ENCODE peak calls at places on chromosomes 1 and 21, in four cellular contexts. One of them, this sample, is unnamed. For H3K4me1, the result is how much of the 10 kb centered on the place peaks cover.

GRCh38 chr1:93338426-93338825 is 7.3 kb upstream of the DR1 start:
- DNase-seq in psoas muscle: no peak
- DNase-seq in HCT116: peak
- DNase-seq in mesendoderm: no peak
- DNase-seq in this sample: peak

GRCh38 chr21:36882776-36883175 is 83.7 kb downstream of the HLCS start:
- DNase-seq in mesendoderm: no peak
- DNase-seq in psoas muscle: no peak
- DNase-seq in HCT116: no peak
- DNase-seq in this sample: peak

GRCh38 chr21:45822429-45823099 is 159.0 kb upstream of the COL6A1 start:
- DNase-seq in mesendoderm: peak
- DNase-seq in HCT116: no peak
- DNase-seq in psoas muscle: no peak
- DNase-seq in this sample: no peak

GRCh38 chr1:245614986-245615385 is 460.2 kb downstream of the KIF26B start:
- DNase-seq in HCT116: no peak
- DNase-seq in mesendoderm: no peak
- DNase-seq in psoas muscle: no peak
- DNase-seq in this sample: no peak

GRCh38 chr1:176374967-176375569 is 87.9 kb upstream of the PAPPA2 start:
- DNase-seq in psoas muscle: peak
- DNase-seq in HCT116: peak
- DNase-seq in mesendoderm: peak
- DNase-seq in this sample: peak

GRCh38 chr1:39409055-39409816 is 82.2 kb upstream of the BMP8A start:
- DNase-seq in mesendoderm: peak
- DNase-seq in psoas muscle: peak
- DNase-seq in HCT116: no peak
- DNase-seq in this sample: peak

GRCh38 chr1:33586111-33586510 is 113.7 kb downstream of the ZSCAN20 start:
- DNase-seq in psoas muscle: no peak
- DNase-seq in mesendoderm: no peak
- DNase-seq in HCT116: peak
- DNase-seq in this sample: no peak

GRCh38 chr1:96374076-96374762 is 347.4 kb upstream of the PTBP2 start:
- DNase-seq in psoas muscle: no peak
- DNase-seq in HCT116: no peak
- DNase-seq in mesendoderm: no peak
- DNase-seq in this sample: no peak

GRCh38 chr1:11804666-11805453 is 904 bp downstream of the MTHFR start:
- DNase-seq in mesendoderm: peak
- DNase-seq in psoas muscle: peak
- DNase-seq in HCT116: no peak
- DNase-seq in this sample: no peak

GRCh38 chr1:167221804-167222610 is 1.3 kb downstream of the POU2F1 start:
- DNase-seq in mesendoderm: peak
- DNase-seq in HCT116: peak
- DNase-seq in psoas muscle: peak
- DNase-seq in this sample: peak

GRCh38 chr1:44568128-44568900 is 106.0 kb downstream of the TMEM53 start:
- DNase-seq in psoas muscle: no peak
- DNase-seq in HCT116: no peak
- DNase-seq in mesendoderm: peak
- DNase-seq in this sample: no peak

GRCh38 chr1:219385786-219386427 is 212.2 kb downstream of the LYPLAL1 start:
- DNase-seq in HCT116: peak
- DNase-seq in mesendoderm: peak
- DNase-seq in psoas muscle: peak
- DNase-seq in this sample: peak

GRCh38 chr1:40385437-40386310 is 12.1 kb downstream of the SMAP2 start:
- DNase-seq in mesendoderm: no peak
- DNase-seq in psoas muscle: no peak
- DNase-seq in HCT116: no peak
- DNase-seq in this sample: no peak

GRCh38 chr1:87560961-87561360 is 232.3 kb downstream of the LMO4 start:
- DNase-seq in mesendoderm: no peak
- DNase-seq in HCT116: no peak
- DNase-seq in psoas muscle: no peak
- DNase-seq in this sample: no peak

GRCh38 chr21:45270306-45270821 is 17.3 kb downstream of the POFUT2 start:
- DNase-seq in mesendoderm: peak
- DNase-seq in psoas muscle: no peak
- DNase-seq in HCT116: no peak
- DNase-seq in this sample: peak

GRCh38 chr1:44031051-44031899 is at the start of gene SLC6A9:
- DNase-seq in HCT116: no peak
- DNase-seq in psoas muscle: peak
- DNase-seq in mesendoderm: peak
- DNase-seq in this sample: no peak

GRCh38 chr1:223203694-223204093 is 60.6 kb upstream of the TLR5 start:
- DNase-seq in HCT116: no peak
- DNase-seq in psoas muscle: no peak
- DNase-seq in mesendoderm: peak
- DNase-seq in this sample: no peak

GRCh38 chr1:30759718-30760281 is 2.2 kb upstream of the LAPTM5 start:
- DNase-seq in mesendoderm: no peak
- DNase-seq in HCT116: no peak
- DNase-seq in psoas muscle: no peak
- DNase-seq in this sample: no peak

GRCh38 chr1:183804382-183804781 is 538 bp upstream of the RGL1 start:
- DNase-seq in mesendoderm: peak
- DNase-seq in HCT116: no peak
- DNase-seq in psoas muscle: no peak
- DNase-seq in this sample: no peak

GRCh38 chr1:111855260-111855659 is 99.6 kb downstream of the DDX20 start:
- DNase-seq in psoas muscle: no peak
- DNase-seq in mesendoderm: peak
- DNase-seq in HCT116: no peak
- DNase-seq in this sample: no peak

GRCh38 chr1:120178799-120179419 is 2.6 kb upstream of the SEC22B start:
- DNase-seq in mesendoderm: peak
- DNase-seq in HCT116: no peak
- DNase-seq in psoas muscle: no peak
- DNase-seq in this sample: no peak

GRCh38 chr1:44084998-44085675 is 33.5 kb upstream of the KLF17 start:
- DNase-seq in HCT116: peak
- DNase-seq in psoas muscle: no peak
- DNase-seq in mesendoderm: peak
- DNase-seq in this sample: peak

GRCh38 chr1:98210064-98210463 is 289.2 kb upstream of the DPYD start:
- DNase-seq in HCT116: no peak
- DNase-seq in psoas muscle: no peak
- DNase-seq in mesendoderm: peak
- DNase-seq in this sample: peak

GRCh38 chr1:179121159-179121938 is 39.5 kb downstream of the TOR3A start:
- DNase-seq in mesendoderm: peak
- DNase-seq in HCT116: peak
- DNase-seq in psoas muscle: no peak
- DNase-seq in this sample: peak

GRCh38 chr1:157209514-157209913 is 71.3 kb upstream of the ETV3 start:
- DNase-seq in mesendoderm: no peak
- DNase-seq in psoas muscle: no peak
- DNase-seq in HCT116: no peak
- DNase-seq in this sample: no peak

GRCh38 chr1:80495806-80496205 is 1304.9 kb upstream of the ADGRL2 start:
- DNase-seq in HCT116: no peak
- DNase-seq in mesendoderm: no peak
- DNase-seq in psoas muscle: no peak
- DNase-seq in this sample: no peak

GRCh38 chr1:22625262-22625925 is 11.0 kb upstream of the C1QA start:
- DNase-seq in psoas muscle: no peak
- DNase-seq in mesendoderm: peak
- DNase-seq in HCT116: no peak
- DNase-seq in this sample: no peak

GRCh38 chr1:181143081-181143859 is 54.8 kb downstream of the IER5 start:
- DNase-seq in mesendoderm: no peak
- DNase-seq in psoas muscle: no peak
- DNase-seq in HCT116: no peak
- DNase-seq in this sample: no peak

GRCh38 chr1:34846265-34846664 is 13.3 kb downstream of the SMIM12 start:
- DNase-seq in HCT116: no peak
- DNase-seq in mesendoderm: no peak
- DNase-seq in psoas muscle: no peak
- DNase-seq in this sample: no peak

GRCh38 chr1:162094271-162094670 is 24.8 kb downstream of the NOS1AP start:
- DNase-seq in HCT116: no peak
- DNase-seq in psoas muscle: no peak
- DNase-seq in mesendoderm: no peak
- DNase-seq in this sample: no peak

GRCh38 chr1:168435439-168435838 is 108.4 kb downstream of the XCL2 start:
- DNase-seq in mesendoderm: no peak
- DNase-seq in psoas muscle: no peak
- DNase-seq in HCT116: no peak
- DNase-seq in this sample: no peak

GRCh38 chr1:168202941-168203654 is 22.7 kb upstream of the SFT2D2 start:
- DNase-seq in mesendoderm: peak
- DNase-seq in psoas muscle: peak
- DNase-seq in HCT116: no peak
- DNase-seq in this sample: no peak

GRCh38 chr1:234782821-234783220 is 172.8 kb upstream of the IRF2BP2 start:
- DNase-seq in HCT116: no peak
- DNase-seq in mesendoderm: peak
- DNase-seq in psoas muscle: no peak
- DNase-seq in this sample: peak

GRCh38 chr1:192225266-192225665 is 67.0 kb downstream of the RGS18 start:
- DNase-seq in HCT116: no peak
- DNase-seq in mesendoderm: no peak
- DNase-seq in psoas muscle: no peak
- DNase-seq in this sample: no peak

DNA sequence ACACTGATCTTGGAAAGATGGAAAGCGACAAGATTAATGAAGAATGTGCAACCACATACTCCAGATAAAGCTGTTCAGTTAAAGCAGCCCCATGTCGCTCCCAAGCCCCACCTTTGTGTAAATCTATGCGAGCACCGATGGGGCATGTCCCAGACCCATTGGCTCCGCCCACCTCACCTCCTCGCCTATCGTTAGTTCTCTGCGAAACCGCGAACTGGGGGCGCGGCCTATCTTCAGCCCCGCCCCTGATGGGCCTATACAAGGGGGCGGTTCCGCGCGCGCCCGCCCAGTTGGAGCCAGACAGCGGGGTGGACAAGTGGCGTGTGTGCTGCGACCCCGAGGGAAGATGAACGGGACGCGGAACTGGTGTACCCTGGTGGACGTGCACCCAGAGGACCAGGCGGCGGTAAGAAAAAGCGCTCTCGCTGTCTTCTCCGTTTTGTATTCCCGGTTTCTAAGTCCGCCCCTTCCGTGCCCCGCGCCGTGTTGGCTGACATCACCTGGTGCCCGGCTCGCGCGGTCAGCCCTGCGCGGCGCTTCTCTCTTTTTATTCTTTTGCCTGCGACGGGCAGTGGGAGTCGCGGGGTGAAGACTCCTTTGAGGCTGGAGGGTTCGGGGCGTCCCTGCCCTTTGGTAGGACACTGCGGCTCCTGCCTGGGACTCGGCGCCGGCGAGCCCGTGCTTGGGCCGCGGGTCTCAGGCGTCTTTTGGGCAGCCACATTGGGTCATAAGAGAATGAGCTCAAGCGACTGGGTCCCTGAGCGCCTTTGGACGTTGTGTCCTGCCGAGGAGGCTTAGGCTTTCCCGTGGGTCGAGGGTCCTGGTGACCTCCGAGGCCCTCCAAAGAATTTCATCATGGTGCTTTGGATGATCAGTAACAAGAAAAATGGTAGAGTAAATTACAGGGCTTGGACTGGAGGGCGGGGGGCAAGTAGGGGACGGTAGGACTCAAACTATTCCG is at the start of gene TUFT1:
- DNase-seq in mesendoderm: peak
- DNase-seq in psoas muscle: peak
- DNase-seq in HCT116: peak
- DNase-seq in this sample: peak
- H3K4me1 ChIP-seq in mesendoderm: under half
- H3K4me1 ChIP-seq in psoas muscle: under half
- H3K4me1 ChIP-seq in HCT116: under half
- H3K4me1 ChIP-seq in this sample: half or more

DNA sequence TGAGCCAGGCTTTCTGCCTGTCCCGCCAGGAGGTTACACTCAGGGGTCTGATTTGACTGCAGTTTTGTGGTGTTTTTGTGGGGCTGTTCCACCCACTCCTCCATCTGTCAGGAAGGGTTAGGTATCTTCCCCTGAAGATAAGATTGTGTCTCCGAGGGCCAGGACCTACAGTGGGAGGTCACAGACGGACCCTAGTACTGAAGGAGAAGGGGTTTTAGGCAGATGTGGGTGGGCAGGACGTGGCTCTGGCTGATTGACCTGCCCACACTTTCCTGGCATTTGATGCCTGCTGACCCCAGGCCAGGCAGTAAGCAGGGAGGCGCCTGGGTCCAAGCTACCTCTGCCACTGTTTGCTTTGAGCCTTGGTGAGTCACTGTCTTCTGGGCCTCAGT is 13.9 kb downstream of the RPS6KA1 start:
- DNase-seq in psoas muscle: no peak
- DNase-seq in HCT116: no peak
- DNase-seq in mesendoderm: no peak
- DNase-seq in this sample: no peak
- H3K4me3 ChIP-seq in psoas muscle: peak
- H3K4me3 ChIP-seq in HCT116: no peak
- H3K4me3 ChIP-seq in mesendoderm: no peak
- H3K4me3 ChIP-seq in this sample: no peak

DNA sequence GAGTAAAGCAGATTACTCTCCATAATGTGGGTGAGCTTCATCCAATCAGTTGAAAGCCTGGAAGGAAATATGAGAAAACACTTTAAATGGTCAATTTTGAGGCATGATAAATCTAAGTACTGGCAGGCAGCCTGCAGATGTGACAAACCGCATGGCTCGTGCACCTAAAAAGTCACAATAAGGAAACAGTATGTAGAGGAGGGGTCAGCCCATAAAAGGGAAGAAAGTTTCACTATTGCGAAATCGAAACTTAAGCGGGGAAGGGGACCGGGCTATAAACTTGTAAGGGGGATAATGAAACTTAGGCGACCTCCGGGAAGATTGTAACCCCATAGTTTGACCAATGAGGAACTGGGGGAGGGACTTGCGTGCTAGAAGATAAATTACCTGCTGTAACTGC is 109.8 kb downstream of the PLPPR4 start:
- DNase-seq in HCT116: no peak
- DNase-seq in mesendoderm: no peak
- DNase-seq in psoas muscle: no peak
- DNase-seq in this sample: no peak
- H3K4me1 ChIP-seq in HCT116: under half
- H3K4me1 ChIP-seq in mesendoderm: under half
- H3K4me1 ChIP-seq in psoas muscle: under half
- H3K4me1 ChIP-seq in this sample: under half

DNA sequence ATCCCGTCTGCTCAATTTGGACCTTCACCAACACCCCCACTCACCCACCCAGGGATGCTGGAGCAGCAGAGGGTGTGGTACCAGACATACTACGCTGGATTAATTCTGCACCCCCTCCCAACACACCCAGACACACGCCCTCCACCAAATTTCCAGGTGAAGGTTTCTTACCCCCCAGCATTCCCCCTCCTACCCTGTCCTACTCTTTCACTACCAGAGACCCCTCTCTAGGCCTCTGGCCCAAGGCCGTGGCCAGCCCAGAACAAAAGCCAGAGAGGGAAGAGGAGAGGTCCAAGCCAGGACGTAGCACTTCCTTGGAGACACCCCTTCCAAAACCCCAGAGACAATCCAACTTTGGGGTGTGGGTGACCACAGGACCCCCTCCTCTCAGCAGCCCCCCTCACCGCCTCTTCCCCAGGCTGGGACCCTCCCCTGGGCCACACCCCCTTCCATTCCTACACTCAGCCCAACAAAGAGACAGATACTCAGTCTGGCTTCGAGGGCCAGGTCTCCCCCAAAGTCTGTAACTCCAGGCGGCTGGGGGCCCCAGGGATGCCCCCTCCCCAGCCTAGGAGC is 1.6 kb downstream of the MEX3A start:
- DNase-seq in psoas muscle: no peak
- DNase-seq in HCT116: no peak
- DNase-seq in mesendoderm: no peak
- DNase-seq in this sample: no peak
- H3K4me3 ChIP-seq in psoas muscle: no peak
- H3K4me3 ChIP-seq in HCT116: no peak
- H3K4me3 ChIP-seq in mesendoderm: peak
- H3K4me3 ChIP-seq in this sample: peak

This sample was measured in SJSA1.